ENCODE peak calls at places on chromosome 2, in five cellular contexts. L, F, Q, O and X are unnamed samples.

GRCh38 chr2:143716527-143716926 is 587.3 kb downstream of the ARHGAP15 start:
- DNase-seq in L (no peak), F (no peak), Q (no peak), O (no peak), X (no peak)

GRCh38 chr2:12110074-12110473 is 363.6 kb downstream of the LPIN1 start:
- DNase-seq in L (no peak), F (no peak), Q (no peak), O (no peak), X (no peak)

GRCh38 chr2:25844089-25844488 is 34.2 kb downstream of the ASXL2 start:
- DNase-seq in L (no peak), F (peak), Q (no peak), O (no peak), X (no peak)

GRCh38 chr2:155372969-155373368 is 674.5 kb downstream of the KCNJ3 start:
- DNase-seq in L (no peak), F (no peak), Q (no peak), O (no peak), X (no peak)

GRCh38 chr2:36695746-36696415 is 626 bp upstream of the VIT start:
- DNase-seq in L (no peak), F (no peak), Q (no peak), O (peak), X (no peak)

GRCh38 chr2:24620936-24621335 is 129.9 kb downstream of the NCOA1 start:
- DNase-seq in L (no peak), F (peak), Q (no peak), O (no peak), X (no peak)

GRCh38 chr2:72953976-72954375 is 36.7 kb downstream of the EMX1 start:
- DNase-seq in L (no peak), F (no peak), Q (peak), O (no peak), X (no peak)

GRCh38 chr2:143258126-143258892 is 129.1 kb downstream of the ARHGAP15 start:
- DNase-seq in L (no peak), F (no peak), Q (no peak), O (no peak), X (no peak)

GRCh38 chr2:239178484-239178883 is 222.3 kb downstream of the HDAC4 start:
- DNase-seq in L (no peak), F (peak), Q (no peak), O (peak), X (no peak)

GRCh38 chr2:216735661-216736060 is 40.3 kb upstream of the IGFBP5 start:
- DNase-seq in L (no peak), F (no peak), Q (no peak), O (no peak), X (no peak)

DNA sequence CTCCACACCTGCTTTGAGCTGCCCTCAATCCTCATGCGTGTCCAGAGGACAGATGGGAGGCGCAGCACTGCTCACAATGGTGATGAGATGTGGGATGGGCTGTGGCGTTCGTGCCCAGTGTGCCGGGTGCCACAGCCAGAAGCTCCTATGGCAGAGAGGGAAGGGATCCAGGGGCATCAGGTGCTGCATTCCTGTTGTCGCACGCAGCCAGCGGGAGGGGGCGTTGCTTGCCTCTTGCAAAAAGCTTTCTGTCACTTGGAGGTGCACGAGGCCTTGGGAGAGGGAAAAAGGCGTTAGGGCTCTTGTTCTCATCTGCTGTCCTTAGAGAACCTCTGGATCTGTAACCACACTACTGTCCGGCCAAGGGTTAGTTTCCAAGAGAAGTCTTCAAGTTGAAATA is 29.2 kb upstream of the ALLC start:
- DNase-seq in L (no peak), F (no peak), Q (peak), O (peak), X (no peak)
- TF ChIP-seq CTCF in L (no peak), F (no peak), Q (no peak), O (peak), X (no peak)

DNA sequence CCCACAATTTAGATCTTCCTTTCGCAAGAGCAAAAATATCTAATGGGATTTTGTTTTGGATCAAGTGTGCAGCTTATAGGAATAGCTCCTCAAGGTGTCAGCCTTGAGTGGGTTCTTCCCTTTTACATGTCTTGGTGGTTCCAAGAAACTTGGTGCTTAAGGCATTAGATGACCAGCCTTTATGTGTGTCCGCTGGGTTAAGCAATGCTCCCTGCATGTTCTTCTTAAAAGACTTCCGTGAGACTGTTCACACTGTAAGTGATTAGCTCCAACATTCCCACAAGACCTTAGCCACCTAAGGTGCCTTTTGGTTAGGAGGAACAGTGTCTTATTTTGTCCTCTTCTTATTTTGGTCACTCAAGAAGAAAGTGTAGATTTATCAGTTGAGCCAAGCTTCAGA is 44.3 kb upstream of the GPR39 start:
- DNase-seq in L (no peak), F (no peak), Q (no peak), O (no peak), X (no peak)
- TF ChIP-seq CTCF in L (no peak), F (no peak), Q (no peak), O (no peak), X (no peak)

GRCh38 chr2:2843969-2844548 is 513.0 kb upstream of the MYT1L start:
- DNase-seq in L (no peak), F (no peak), Q (no peak), O (peak), X (no peak)
- TF ChIP-seq CTCF in L (no peak), F (peak), Q (no peak), O (peak), X (no peak)

GRCh38 chr2:145801210-145801609 is 1281.3 kb upstream of the ZEB2 start:
- DNase-seq in L (no peak), F (no peak), Q (no peak), O (no peak), X (no peak)
- TF ChIP-seq CTCF in L (no peak), F (no peak), Q (no peak), O (no peak), X (no peak)

GRCh38 chr2:197704434-197705142 is 581 bp upstream of the MARS2 start:
- DNase-seq in L (no peak), F (no peak), Q (no peak), O (no peak), X (no peak)
- TF ChIP-seq CTCF in L (no peak), F (no peak), Q (no peak), O (no peak), X (no peak)

DNA sequence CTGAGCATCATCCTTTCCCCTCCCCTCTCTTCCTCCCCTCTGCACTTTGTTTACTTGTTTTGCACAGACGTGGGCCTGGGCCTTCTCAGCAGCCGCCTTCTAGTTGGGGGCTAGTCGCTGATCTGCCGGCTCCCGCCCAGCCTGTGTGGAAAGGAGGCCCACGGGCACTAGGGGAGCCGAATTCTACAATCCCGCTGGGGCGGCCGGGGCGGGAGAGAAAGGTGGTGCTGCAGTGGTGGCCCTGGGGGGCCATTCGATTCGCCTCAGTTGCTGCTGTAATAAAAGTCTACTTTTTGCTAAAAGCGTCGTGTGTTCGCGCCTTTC is 261 bp upstream of the KRTCAP3 start:
- DNase-seq in L (no peak), F (no peak), Q (no peak), O (no peak), X (no peak)
- TF ChIP-seq CTCF in L (no peak), F (peak), Q (no peak), O (peak), X (no peak)

DNA sequence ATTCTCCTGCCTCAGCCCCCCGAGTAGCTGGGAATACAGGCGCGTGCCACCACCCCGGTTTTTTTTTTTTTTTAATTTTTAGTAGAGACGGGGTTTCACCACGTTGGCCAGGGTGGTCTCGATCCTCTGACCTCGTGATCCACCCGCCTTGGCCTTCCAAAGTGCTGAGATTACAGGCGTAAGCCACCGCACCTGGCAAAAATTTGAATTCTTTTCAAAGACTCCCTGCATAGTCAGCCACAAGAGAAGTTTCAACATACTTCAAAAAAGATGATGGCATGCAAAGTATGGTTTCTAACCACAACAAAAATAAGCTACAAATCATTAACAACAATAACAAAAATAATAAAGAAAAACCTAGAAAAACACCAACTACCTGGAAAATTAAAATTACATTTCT is 22.0 kb downstream of the HYCC2 start:
- DNase-seq in L (no peak), F (no peak), Q (no peak), O (no peak), X (no peak)
- TF ChIP-seq CTCF in L (no peak), F (no peak), Q (no peak), O (no peak), X (no peak)

GRCh38 chr2:219175928-219176817 is 552 bp downstream of the CNPPD1 start:
- DNase-seq in L (peak), F (peak), Q (no peak), O (no peak), X (no peak)
- TF ChIP-seq CTCF in L (no peak), F (no peak), Q (no peak), O (peak), X (no peak)

DNA sequence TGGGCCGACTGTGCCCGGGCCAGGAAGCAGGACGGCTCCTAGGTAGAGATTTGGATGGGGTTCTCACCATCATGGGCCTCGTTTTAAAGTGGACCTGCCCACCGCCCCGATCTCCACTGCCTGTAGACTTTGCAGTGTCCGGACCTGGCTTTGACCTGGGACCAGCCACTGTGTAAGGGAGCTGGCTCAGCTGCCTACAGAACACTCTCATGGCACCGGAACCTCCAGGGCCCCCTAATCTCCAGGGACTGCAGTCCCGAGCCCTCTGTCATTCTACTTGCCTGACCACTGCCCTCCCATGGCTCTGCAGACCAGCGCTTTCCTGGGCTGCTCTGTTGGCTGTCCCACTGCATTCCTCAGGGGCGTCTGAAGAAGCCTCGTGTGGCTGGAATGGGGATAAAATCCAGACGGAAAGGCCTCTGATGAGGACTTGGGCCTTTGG is 120.8 kb downstream of the GLI2 start:
- DNase-seq in L (no peak), F (no peak), Q (peak), O (peak), X (no peak)
- TF ChIP-seq CTCF in L (no peak), F (peak), Q (no peak), O (peak), X (no peak)